ENCODE peak calls at places on chromosomes 5 and 9, in nine cellular contexts. M is endothelial cell of umbilical vein, J is HepG2, V is sigmoid colon, Z is GM12891, A is prostate gland, F is upper lobe of left lung, P is transverse colon, E is GM12878. G is an unnamed sample.
A peak's percentile ranks its signal among the peaks of the same experiment; 100 is the strongest.

GRCh38 chr5:120717381-120717780 is 253.3 kb downstream of the PRR16 start:
- DNase-seq in E (no peak), P (no peak), V (no peak), A (no peak), F (no peak), Z (no peak), M (no peak), J (no peak), G (no peak)

GRCh38 chr5:179118756-179119414 is 58.7 kb downstream of the ZNF354C start:
- DNase-seq in E (no peak), P (no peak), Z (no peak), J (no peak), A (no peak), F (no peak), M (no peak), V (no peak), G (peak; percentile 41)

GRCh38 chr5:176716320-176716719 is 69.0 kb downstream of the TSPAN17 start:
- DNase-seq in F (no peak), J (no peak), Z (no peak), A (no peak), V (no peak), E (no peak), P (no peak), M (no peak), G (no peak)

GRCh38 chr9:111691686-111692329 is 30.4 kb downstream of the GNG10 start:
- DNase-seq in Z (no peak), P (no peak), V (no peak), E (no peak), F (no peak), A (no peak), M (peak; percentile 61), J (peak; percentile 52), G (no peak)

GRCh38 chr9:18489861-18490260 is 15.9 kb downstream of the ADAMTSL1 start:
- DNase-seq in J (no peak), E (no peak), Z (no peak), V (no peak), P (no peak), A (no peak), F (no peak), M (peak; percentile 26), G (no peak)

GRCh38 chr5:174760721-174761120 is 36.3 kb downstream of the MSX2 start:
- DNase-seq in M (no peak), J (no peak), E (no peak), Z (no peak), P (no peak), V (no peak), F (no peak), A (no peak), G (no peak)

GRCh38 chr5:102792705-102793104 is 37.6 kb downstream of the PAM start:
- DNase-seq in F (no peak), V (no peak), M (peak; percentile 33), Z (no peak), A (no peak), P (no peak), E (no peak), J (peak; percentile 12), G (no peak)

GRCh38 chr5:1012900-1013237 is 4.3 kb downstream of the NKD2 start:
- DNase-seq in P (no peak), E (no peak), J (no peak), A (no peak), Z (no peak), V (peak; percentile 46), F (no peak), M (no peak), G (peak; percentile 56)

GRCh38 chr5:121008041-121008440 is 543.9 kb downstream of the PRR16 start:
- DNase-seq in V (no peak), P (no peak), Z (no peak), J (no peak), A (no peak), E (no peak), M (no peak), F (no peak), G (no peak)

GRCh38 chr5:69368458-69369368 is 607 bp downstream of the AK6 start:
- DNase-seq in A (no peak), V (no peak), E (no peak), F (no peak), J (peak; percentile 57), M (peak; percentile 59), Z (no peak), P (no peak), G (no peak)

GRCh38 chr5:132274050-132274869 is 16.8 kb downstream of the PDLIM4 start:
- DNase-seq in V (no peak), Z (no peak), E (no peak), A (no peak), F (peak; percentile 63), J (no peak), P (peak; percentile 65), M (no peak), G (peak; percentile 63)

GRCh38 chr5:83277953-83278352 is 193.6 kb upstream of the VCAN start:
- DNase-seq in E (no peak), M (no peak), P (no peak), Z (no peak), A (no peak), J (no peak), F (no peak), V (no peak), G (no peak)

GRCh38 chr9:123111427-123111826 is 78.0 kb downstream of the GPR21 start:
- DNase-seq in F (no peak), M (peak; percentile 13), V (no peak), E (no peak), J (no peak), Z (no peak), A (peak; percentile 36), P (no peak), G (no peak)

DNA sequence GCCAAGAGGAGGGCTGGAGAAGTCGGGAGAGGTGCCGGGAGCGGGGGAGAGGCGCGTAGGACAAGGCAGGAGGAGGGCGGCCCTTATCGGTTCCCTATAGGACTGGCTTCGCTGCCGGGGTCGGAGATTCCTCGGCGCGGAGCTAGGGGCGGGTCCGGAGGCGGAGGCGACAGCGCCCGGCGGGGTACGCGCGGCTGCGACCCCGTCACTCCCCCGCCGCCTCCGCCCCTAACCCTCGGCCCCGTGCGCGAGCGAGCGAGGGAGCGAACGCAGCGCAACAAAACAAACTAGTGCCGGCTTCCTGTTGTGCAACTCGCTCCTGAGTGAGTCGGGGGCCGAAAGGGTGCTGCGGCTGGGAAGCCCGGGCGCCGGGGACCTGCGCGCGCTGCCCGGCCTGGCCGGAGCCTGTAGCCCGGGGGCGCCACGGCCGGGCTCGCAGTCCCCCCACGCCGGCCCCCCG is 2.0 kb downstream of the GLIS3 start:
- DNase-seq in M (peak; percentile 64), Z (peak; percentile 34), E (no peak), F (peak; percentile 93), A (peak; percentile 49), J (peak; percentile 39), P (peak; percentile 67), V (peak; percentile 88), G (peak; percentile 81)
- TF ChIP-seq POLR2A in M (peak; percentile 17), Z (no peak), E (no peak), F (no peak), A (peak; percentile 8), J (no peak), P (peak; percentile 38), V (no peak), G (no peak)

GRCh38 chr5:137289856-137290255 is 209.3 kb downstream of the SPOCK1 start:
- DNase-seq in V (no peak), P (no peak), M (no peak), A (no peak), E (no peak), J (no peak), Z (no peak), F (no peak), G (no peak)

GRCh38 chr5:137291031-137291430 is 208.1 kb downstream of the SPOCK1 start:
- DNase-seq in Z (no peak), J (no peak), E (no peak), F (no peak), A (no peak), P (no peak), V (no peak), M (no peak), G (no peak)

GRCh38 chr5:137283801-137284200 is 215.3 kb downstream of the SPOCK1 start:
- DNase-seq in E (no peak), J (no peak), V (no peak), F (no peak), M (no peak), P (no peak), A (peak; percentile 71), Z (no peak), G (no peak)

GRCh38 chr5:137286025-137286610 is 213.0 kb downstream of the SPOCK1 start:
- DNase-seq in P (no peak), F (no peak), Z (no peak), E (no peak), A (no peak), J (no peak), M (no peak), V (no peak), G (no peak)

DNA sequence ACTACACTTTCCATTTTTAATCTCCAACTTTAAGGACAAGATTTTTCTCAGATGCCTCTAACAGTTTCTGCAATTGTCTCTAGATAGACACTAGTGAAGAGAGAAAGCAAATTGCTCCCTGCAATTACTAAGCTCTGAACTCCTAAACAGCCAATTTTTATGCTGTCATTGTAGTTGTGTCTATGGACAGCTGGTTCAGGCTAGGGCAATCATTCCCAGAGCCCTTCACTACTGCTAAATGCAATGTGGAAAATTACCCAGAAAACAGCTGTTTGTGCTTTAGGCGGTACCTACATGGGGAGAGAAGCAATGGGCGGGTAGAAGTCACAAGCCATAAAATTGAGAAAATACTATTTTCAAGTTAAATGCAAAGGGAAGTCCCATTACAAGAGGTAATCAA is 211.6 kb downstream of the SPOCK1 start:
- DNase-seq in F (no peak), A (no peak), P (no peak), V (no peak), J (no peak), M (no peak), Z (no peak), E (no peak), G (no peak)
- TF ChIP-seq POLR2AphosphoS5 in F (no peak), A (no peak), P (no peak), V (no peak), J (no peak), M (no peak), Z (no peak), E (no peak), G (no peak)

GRCh38 chr5:115457985-115458384 is 86.6 kb downstream of the FEM1C start:
- DNase-seq in P (peak; percentile 44), Z (no peak), J (no peak), F (no peak), V (no peak), M (no peak), E (no peak), A (no peak), G (no peak)
- TF ChIP-seq POLR2A in P (peak; percentile 42), Z (no peak), J (no peak), F (no peak), V (no peak), M (no peak), E (no peak), A (no peak), G (no peak)

DNA sequence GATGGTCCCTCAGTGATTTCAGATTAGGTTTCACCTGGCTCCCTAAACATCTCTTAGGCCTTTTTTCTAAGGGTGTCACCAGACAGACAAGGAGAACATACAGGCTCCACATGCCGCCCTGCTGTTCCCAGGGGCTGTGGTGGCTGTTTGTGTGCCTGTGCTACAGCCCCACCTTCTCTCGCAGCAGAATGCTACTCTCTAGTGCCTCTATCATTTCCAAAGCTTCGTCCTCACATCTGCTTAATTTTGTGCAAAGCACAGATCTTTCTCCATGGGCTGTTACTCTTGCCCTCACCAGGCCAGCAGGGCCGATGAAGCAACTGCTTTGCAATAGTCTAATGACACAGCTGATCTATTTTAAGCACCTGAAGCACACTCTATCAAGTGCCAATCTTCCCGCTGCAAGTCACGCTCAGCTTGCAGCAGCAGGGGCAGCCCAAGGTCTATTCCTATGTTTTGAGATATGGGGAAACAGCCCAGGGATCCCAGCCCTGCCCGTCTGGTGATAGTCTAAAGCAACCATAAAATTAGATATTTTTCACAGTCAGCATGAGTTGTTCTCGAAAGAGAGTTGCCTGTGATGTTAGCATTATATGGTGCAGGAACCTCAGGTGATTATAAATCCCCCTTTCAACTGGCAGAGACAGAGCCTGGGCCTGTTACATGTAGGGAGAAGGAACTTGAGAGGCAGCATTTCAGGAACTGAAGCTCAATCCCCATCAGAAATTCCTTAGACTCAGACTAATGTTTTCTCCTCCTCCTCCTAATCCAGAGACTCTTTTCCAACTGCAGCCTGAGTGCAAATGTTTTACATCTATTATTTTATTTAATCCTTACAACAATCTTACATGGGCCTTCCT is 12.7 kb downstream of the ABLIM3 start:
- DNase-seq in V (no peak), J (peak; percentile 50), E (no peak), P (no peak), M (no peak), Z (no peak), F (no peak), A (no peak), G (no peak)
- TF ChIP-seq POLR2AphosphoS5 in V (no peak), J (no peak), E (no peak), P (no peak), M (no peak), Z (no peak), F (no peak), A (no peak), G (no peak)